ENCODE peak calls at places on chromosomes 12 and 14, in eight cellular contexts. M is mucosa of descending colon, Y is hepatocyte, E is spleen, X is psoas muscle, K is suprapubic skin, A is SK-N-SH, J is NT2/D1. W is an unnamed sample.

GRCh38 chr12:69563166-69563762 is 22.0 kb upstream of the CCT2 start:
- DNase-seq in E (no peak), M (no peak), J (no peak), X (no peak), A (no peak), K (no peak), Y (no peak), W (no peak)

GRCh38 chr14:67359319-67359774 is 257 bp downstream of the ATP6V1D start:
- DNase-seq in J (no peak), A (no peak), K (no peak), Y (peak), M (no peak), X (peak), E (peak), W (no peak)

GRCh38 chr14:90049390-90049789 is 12.4 kb upstream of the KCNK13 start:
- DNase-seq in A (no peak), E (no peak), X (no peak), J (no peak), K (no peak), M (no peak), Y (no peak), W (no peak)

GRCh38 chr14:71122866-71123565 is 215.8 kb downstream of the PCNX1 start:
- DNase-seq in A (no peak), J (no peak), K (no peak), Y (no peak), E (no peak), X (no peak), M (no peak), W (no peak)

GRCh38 chr12:73266206-73266605 is 994.0 kb downstream of the TRHDE start:
- DNase-seq in X (no peak), E (no peak), M (no peak), K (no peak), A (no peak), J (peak), Y (no peak), W (no peak)

GRCh38 chr12:34404377-34405285 is 382.3 kb downstream of the ALG10 start:
- DNase-seq in A (peak), X (peak), K (peak), E (peak), M (no peak), J (no peak), Y (peak), W (no peak)

GRCh38 chr14:20682435-20683124 is 1.8 kb upstream of the RNASE4 start:
- DNase-seq in Y (peak), K (peak), X (peak), J (no peak), M (peak), A (peak), E (peak), W (peak)

GRCh38 chr12:121796855-121797751 is 3.6 kb upstream of the RHOF start:
- DNase-seq in X (peak), A (peak), E (peak), Y (peak), K (peak), J (no peak), M (peak), W (no peak)

GRCh38 chr12:115313929-115314328 is 630.0 kb upstream of the TBX3 start:
- DNase-seq in E (no peak), Y (peak), J (no peak), X (no peak), M (no peak), A (no peak), K (no peak), W (no peak)

GRCh38 chr12:16606201-16606849 is 363 bp upstream of the LMO3 start:
- DNase-seq in E (no peak), J (peak), A (peak), K (no peak), X (peak), Y (peak), M (peak), W (peak)

GRCh38 chr14:49477576-49477975 is 108.6 kb downstream of the RPS29 start:
- DNase-seq in X (no peak), A (no peak), E (no peak), M (no peak), K (no peak), J (no peak), Y (no peak), W (no peak)

GRCh38 chr12:108021129-108021528 is 108.0 kb upstream of the WSCD2 start:
- DNase-seq in E (no peak), A (no peak), K (no peak), X (no peak), M (no peak), J (no peak), Y (no peak), W (no peak)

GRCh38 chr12:1796515-1797010 is 23.8 kb upstream of the LRTM2 start:
- DNase-seq in J (no peak), M (peak), X (peak), A (no peak), E (peak), K (no peak), Y (no peak), W (peak)

GRCh38 chr14:104657563-104658324 is 31.7 kb upstream of the INF2 start:
- DNase-seq in A (no peak), M (no peak), K (no peak), J (no peak), E (peak), X (no peak), Y (no peak), W (peak)

GRCh38 chr12:6340745-6341438 is 984 bp downstream of the TNFRSF1A start:
- DNase-seq in M (no peak), A (no peak), K (no peak), X (peak), J (no peak), Y (no peak), E (peak), W (peak)

GRCh38 chr12:56127888-56128668 is at the start of gene ESYT1:
- DNase-seq in A (peak), M (peak), Y (peak), K (peak), J (peak), X (peak), E (peak), W (peak)

GRCh38 chr14:61562321-61563161 is 132.8 kb upstream of the HIF1A start:
- DNase-seq in K (no peak), A (no peak), M (no peak), X (no peak), J (no peak), E (no peak), Y (peak), W (peak)

GRCh38 chr14:24081739-24082204 is 10.4 kb downstream of the CPNE6 start:
- DNase-seq in X (peak), Y (no peak), J (no peak), E (no peak), K (no peak), M (no peak), A (no peak), W (no peak)

GRCh38 chr14:24078146-24078545 is 6.8 kb downstream of the CPNE6 start:
- DNase-seq in X (no peak), J (no peak), M (no peak), Y (no peak), E (no peak), A (no peak), K (no peak), W (no peak)

GRCh38 chr14:24079521-24080141 is 8.3 kb downstream of the CPNE6 start:
- DNase-seq in K (no peak), M (no peak), X (no peak), E (no peak), A (peak), Y (no peak), J (no peak), W (peak)

GRCh38 chr14:24080888-24081738 is 9.8 kb downstream of the CPNE6 start:
- DNase-seq in J (no peak), X (peak), Y (peak), A (peak), E (peak), K (no peak), M (peak), W (peak)

DNA sequence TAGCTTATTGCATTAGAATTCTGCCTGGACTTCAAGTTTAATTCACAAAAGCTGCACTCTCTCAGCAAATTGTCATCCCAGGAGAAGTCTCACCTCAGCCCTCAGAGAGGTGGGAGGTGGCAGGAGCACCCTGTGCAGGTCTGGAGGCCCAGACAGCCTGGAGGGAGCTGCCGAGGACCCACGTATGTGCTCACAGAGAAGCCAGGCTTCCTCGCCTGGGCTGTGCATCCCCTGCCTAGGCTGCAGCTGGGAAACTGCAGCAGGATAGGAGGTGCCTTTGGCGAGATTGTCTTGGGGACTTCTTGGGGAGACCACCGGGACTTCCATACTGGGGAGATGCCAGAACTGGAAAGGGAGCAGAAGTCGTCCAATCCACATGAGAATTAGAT is 8.8 kb downstream of the CPNE6 start:
- DNase-seq in E (no peak), Y (no peak), A (no peak), J (no peak), K (no peak), X (no peak), M (no peak), W (no peak)
- H3K4me3 ChIP-seq in E (no peak), Y (no peak), A (no peak), J (no peak), K (no peak), X (no peak), M (no peak), W (no peak)

DNA sequence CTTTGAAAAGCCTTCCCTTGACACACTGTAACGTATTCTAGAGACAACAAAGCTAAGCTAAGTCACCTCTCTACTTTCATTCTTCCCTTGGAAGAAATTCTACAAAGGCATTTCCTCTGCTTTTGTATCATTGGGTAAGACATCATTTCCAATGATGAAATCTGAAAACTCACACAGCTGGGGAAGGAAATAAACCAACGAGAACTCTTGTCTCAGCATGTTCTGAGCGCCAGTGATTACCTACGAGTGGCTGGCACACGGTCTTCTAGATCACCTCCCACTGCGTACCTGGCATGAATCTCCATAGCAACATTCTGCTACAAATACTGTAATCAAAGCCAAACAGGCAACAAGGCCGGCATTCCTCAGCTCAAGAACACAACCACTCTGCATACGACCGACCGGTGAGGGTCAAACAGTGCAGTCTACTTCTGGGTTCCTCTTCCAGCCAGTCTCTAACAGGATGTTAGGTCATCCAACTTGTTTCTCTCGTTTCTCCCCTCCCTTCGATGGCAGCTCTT is 7.6 kb downstream of the VPS37B start:
- DNase-seq in Y (peak), M (peak), K (peak), X (no peak), E (no peak), J (no peak), A (no peak), W (peak)
- H3K4me3 ChIP-seq in Y (no peak), M (peak), K (peak), X (peak), E (peak), J (no peak), A (no peak), W (peak)

GRCh38 chr14:74083161-74083560 is 1.1 kb downstream of the ALDH6A1 start:
- DNase-seq in K (no peak), J (no peak), Y (peak), A (no peak), E (no peak), X (no peak), M (no peak), W (no peak)

GRCh38 chr14:74084277-74085046 is at the start of the genes ALDH6A1 and LIN52:
- DNase-seq in E (peak), X (peak), K (peak), Y (peak), A (peak), M (peak), J (peak), W (peak)

GRCh38 chr14:74085047-74085637 is 386 bp downstream of the LIN52 start:
- DNase-seq in K (no peak), J (no peak), Y (peak), M (no peak), E (no peak), A (peak), X (no peak), W (peak)

GRCh38 chr14:74083784-74084276 is 423 bp downstream of the ALDH6A1 start:
- DNase-seq in M (peak), A (no peak), E (peak), J (no peak), Y (peak), K (no peak), X (no peak), W (no peak)

DNA sequence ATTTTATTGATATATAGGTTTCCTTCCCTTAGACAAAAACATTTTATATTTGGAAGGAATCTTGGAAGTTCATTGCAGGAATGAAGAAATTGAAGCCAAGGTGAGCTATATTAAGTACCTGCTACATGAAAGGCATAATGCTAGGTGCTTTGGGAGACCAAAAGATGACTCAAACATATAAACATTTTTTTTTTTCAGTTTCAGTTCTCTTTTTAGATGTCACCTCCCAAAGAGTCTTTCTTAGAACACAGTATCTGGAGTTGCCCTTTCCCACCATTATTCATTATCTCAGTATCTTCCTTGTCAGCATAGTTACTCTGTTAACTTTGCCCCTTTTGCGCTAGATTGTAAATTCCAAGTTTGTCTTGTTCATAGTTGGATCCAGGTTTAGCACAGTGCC is 1.1 kb downstream of the LIN52 start:
- DNase-seq in M (no peak), J (no peak), Y (peak), A (no peak), X (no peak), E (no peak), K (no peak), W (peak)
- H3K4me3 ChIP-seq in M (no peak), J (peak), Y (peak), A (peak), X (peak), E (peak), K (peak), W (peak)

DNA sequence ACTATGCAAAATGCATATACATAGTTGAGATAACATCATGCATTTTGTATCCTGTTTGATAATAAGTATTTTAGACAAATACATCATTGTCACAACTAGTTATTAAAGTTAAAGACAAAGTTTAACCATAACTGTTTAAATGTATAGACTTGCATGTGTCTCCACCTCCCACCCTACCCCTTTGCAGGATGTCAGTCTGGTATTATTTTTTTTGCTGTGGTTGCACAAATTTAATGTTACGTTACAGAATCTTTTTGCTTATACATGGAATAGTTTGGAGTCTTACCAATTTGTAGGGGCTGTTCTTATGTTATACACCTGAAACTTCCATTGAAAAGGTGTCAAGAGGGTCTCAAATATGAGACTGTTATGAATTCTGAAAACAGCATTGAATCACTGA is 5.6 kb downstream of the CHST11 start:
- DNase-seq in E (no peak), K (no peak), M (no peak), J (no peak), X (no peak), Y (no peak), A (no peak), W (no peak)
- H3K4me3 ChIP-seq in E (no peak), K (no peak), M (no peak), J (no peak), X (no peak), Y (no peak), A (no peak), W (peak)

DNA sequence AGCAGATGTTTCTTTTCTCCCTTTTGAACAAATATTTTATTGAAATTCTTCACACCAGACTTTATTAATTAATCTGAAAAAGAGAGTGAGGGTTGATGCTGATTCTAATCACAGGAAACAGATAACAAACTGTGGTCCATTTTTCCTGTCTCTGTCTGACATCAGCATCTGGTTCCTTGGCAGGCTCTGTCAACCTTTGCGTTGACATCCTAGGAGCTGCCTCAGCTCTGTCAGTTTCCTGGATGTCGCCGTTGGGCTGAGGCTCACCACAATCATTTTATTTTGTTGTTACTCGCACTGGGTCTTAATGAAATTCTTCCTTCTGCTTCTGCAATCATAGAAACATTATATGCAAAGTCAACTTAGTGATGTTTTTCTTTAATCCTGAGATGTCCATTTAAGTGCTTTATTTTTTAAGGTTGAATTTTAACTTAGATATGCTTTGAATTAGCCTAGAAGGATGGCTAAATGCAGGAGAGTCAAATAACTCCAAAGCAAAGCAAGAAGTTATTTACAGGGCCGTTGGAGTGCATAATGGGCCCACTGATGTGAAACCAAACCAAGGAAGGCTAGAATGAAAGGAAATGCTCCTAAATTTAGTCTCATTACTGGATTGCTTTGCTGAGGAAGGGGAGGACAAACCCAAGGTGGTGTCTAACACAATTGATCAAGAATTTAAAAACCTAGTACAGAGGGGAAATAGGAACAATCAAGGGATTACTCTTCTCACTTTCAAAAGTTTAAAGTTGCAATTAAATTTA is 542.4 kb downstream of the FLRT2 start:
- DNase-seq in K (no peak), E (no peak), X (no peak), M (no peak), J (no peak), A (no peak), Y (no peak), W (no peak)
- H3K4me3 ChIP-seq in K (no peak), E (no peak), X (no peak), M (no peak), J (no peak), A (no peak), Y (no peak), W (no peak)

GRCh38 chr14:103140316-103141109 is 17.3 kb downstream of the TNFAIP2 start:
- DNase-seq in A (no peak), X (no peak), J (no peak), M (no peak), K (no peak), E (no peak), Y (no peak), W (no peak)
- H3K4me3 ChIP-seq in A (no peak), X (no peak), J (no peak), M (no peak), K (no peak), E (no peak), Y (no peak), W (no peak)

GRCh38 chr12:131933387-131933786 is 4.3 kb downstream of the PUS1 start:
- DNase-seq in M (no peak), Y (no peak), X (peak), A (no peak), K (no peak), J (no peak), E (peak), W (no peak)

GRCh38 chr12:131929530-131930456 is 717 bp downstream of the PUS1 start:
- DNase-seq in E (peak), J (no peak), X (peak), K (no peak), M (peak), A (peak), Y (peak), W (peak)

GRCh38 chr12:131928080-131928764 is 854 bp upstream of the PUS1 start:
- DNase-seq in J (no peak), E (no peak), A (peak), M (no peak), Y (no peak), X (peak), K (no peak), W (no peak)

GRCh38 chr12:131928765-131929529 is at the start of gene PUS1:
- DNase-seq in K (peak), M (peak), Y (peak), E (peak), X (peak), J (peak), A (peak), W (peak)

GRCh38 chr12:131930510-131930909 is 1.4 kb downstream of the PUS1 start:
- DNase-seq in E (no peak), J (no peak), K (no peak), Y (no peak), M (no peak), X (peak), A (no peak), W (no peak)
- H3K4me3 ChIP-seq in E (peak), J (peak), K (peak), Y (no peak), M (no peak), X (peak), A (peak), W (peak)